ENCODE peak calls at places on chromosomes 11 and 22, in six cellular contexts. One of them, this sample, is unnamed.

GRCh38 chr11:75547177-75547576 is 14.9 kb upstream of the SERPINH1 start:
- DNase-seq in left ventricle myocardium inferior: no peak
- DNase-seq in HCT116: no peak
- DNase-seq in A673: no peak
- DNase-seq in choroid plexus epithelial cell: no peak
- DNase-seq in WERI-Rb-1: no peak
- DNase-seq in this sample: no peak

GRCh38 chr22:48952256-48953102 is 875.2 kb downstream of the BRD1 start:
- DNase-seq in left ventricle myocardium inferior: no peak
- DNase-seq in HCT116: no peak
- DNase-seq in A673: no peak
- DNase-seq in choroid plexus epithelial cell: no peak
- DNase-seq in WERI-Rb-1: no peak
- DNase-seq in this sample: no peak

GRCh38 chr11:114183041-114183511 is 113.1 kb upstream of the NNMT start:
- DNase-seq in left ventricle myocardium inferior: no peak
- DNase-seq in HCT116: no peak
- DNase-seq in A673: no peak
- DNase-seq in choroid plexus epithelial cell: no peak
- DNase-seq in WERI-Rb-1: peak; percentile 12
- DNase-seq in this sample: no peak

GRCh38 chr11:62664405-62665074 is 470 bp downstream of the C11orf98 start:
- DNase-seq in left ventricle myocardium inferior: peak; percentile 20
- DNase-seq in HCT116: no peak
- DNase-seq in A673: peak; percentile 83
- DNase-seq in choroid plexus epithelial cell: peak; percentile 69
- DNase-seq in WERI-Rb-1: peak; percentile 56
- DNase-seq in this sample: no peak

GRCh38 chr22:49158741-49159564 is 668.7 kb downstream of the BRD1 start:
- DNase-seq in left ventricle myocardium inferior: no peak
- DNase-seq in HCT116: no peak
- DNase-seq in A673: no peak
- DNase-seq in choroid plexus epithelial cell: no peak
- DNase-seq in WERI-Rb-1: no peak
- DNase-seq in this sample: no peak

GRCh38 chr11:69704508-69705245 is 855 bp upstream of the FGF19 start:
- DNase-seq in left ventricle myocardium inferior: no peak
- DNase-seq in HCT116: no peak
- DNase-seq in A673: peak; percentile 94
- DNase-seq in choroid plexus epithelial cell: peak; percentile 20
- DNase-seq in WERI-Rb-1: peak; percentile 66
- DNase-seq in this sample: no peak

GRCh38 chr22:49863936-49864335 is 10.3 kb downstream of the ZBED4 start:
- DNase-seq in left ventricle myocardium inferior: no peak
- DNase-seq in HCT116: no peak
- DNase-seq in A673: no peak
- DNase-seq in choroid plexus epithelial cell: no peak
- DNase-seq in WERI-Rb-1: no peak
- DNase-seq in this sample: no peak

GRCh38 chr11:62487698-62488551 is 58.7 kb downstream of the AHNAK start:
- DNase-seq in left ventricle myocardium inferior: no peak
- DNase-seq in HCT116: no peak
- DNase-seq in A673: no peak
- DNase-seq in choroid plexus epithelial cell: peak; percentile 29
- DNase-seq in WERI-Rb-1: no peak
- DNase-seq in this sample: no peak

GRCh38 chr22:37275622-37276021 is 6.7 kb upstream of the CYTH4 start:
- DNase-seq in left ventricle myocardium inferior: no peak
- DNase-seq in HCT116: no peak
- DNase-seq in A673: no peak
- DNase-seq in choroid plexus epithelial cell: no peak
- DNase-seq in WERI-Rb-1: no peak
- DNase-seq in this sample: no peak

GRCh38 chr11:2318707-2319106 is 16.9 kb downstream of the TSPAN32 start:
- DNase-seq in left ventricle myocardium inferior: no peak
- DNase-seq in HCT116: no peak
- DNase-seq in A673: no peak
- DNase-seq in choroid plexus epithelial cell: no peak
- DNase-seq in WERI-Rb-1: no peak
- DNase-seq in this sample: no peak

GRCh38 chr11:72782081-72782920 is 11.5 kb downstream of the STARD10 start:
- DNase-seq in left ventricle myocardium inferior: no peak
- DNase-seq in HCT116: no peak
- DNase-seq in A673: no peak
- DNase-seq in choroid plexus epithelial cell: no peak
- DNase-seq in WERI-Rb-1: peak; percentile 70
- DNase-seq in this sample: no peak

GRCh38 chr11:13216019-13217006 is 61.3 kb upstream of the BMAL1 start:
- DNase-seq in left ventricle myocardium inferior: no peak
- DNase-seq in HCT116: peak; percentile 94
- DNase-seq in A673: peak; percentile 87
- DNase-seq in choroid plexus epithelial cell: peak; percentile 82
- DNase-seq in WERI-Rb-1: no peak
- DNase-seq in this sample: no peak

GRCh38 chr11:96338910-96339703 is 3.9 kb downstream of the MAML2 start:
- DNase-seq in left ventricle myocardium inferior: peak; percentile 31
- DNase-seq in HCT116: no peak
- DNase-seq in A673: no peak
- DNase-seq in choroid plexus epithelial cell: peak; percentile 73
- DNase-seq in WERI-Rb-1: no peak
- DNase-seq in this sample: no peak

GRCh38 chr11:64384981-64385952 is 26.3 kb downstream of the RPS6KA4 start:
- DNase-seq in left ventricle myocardium inferior: no peak
- DNase-seq in HCT116: no peak
- DNase-seq in A673: no peak
- DNase-seq in choroid plexus epithelial cell: no peak
- DNase-seq in WERI-Rb-1: peak; percentile 82
- DNase-seq in this sample: no peak

GRCh38 chr22:17814830-17815229 is 40.6 kb upstream of the BID start:
- DNase-seq in left ventricle myocardium inferior: no peak
- DNase-seq in HCT116: no peak
- DNase-seq in A673: no peak
- DNase-seq in choroid plexus epithelial cell: no peak
- DNase-seq in WERI-Rb-1: no peak
- DNase-seq in this sample: no peak

GRCh38 chr11:113314389-113315301 is at the start of gene TTC12:
- DNase-seq in left ventricle myocardium inferior: peak; percentile 95
- DNase-seq in HCT116: peak; percentile 73
- DNase-seq in A673: no peak
- DNase-seq in choroid plexus epithelial cell: peak; percentile 91
- DNase-seq in WERI-Rb-1: peak; percentile 95
- DNase-seq in this sample: peak; percentile 59

GRCh38 chr11:975824-976223 is 50.2 kb downstream of the AP2A2 start:
- DNase-seq in left ventricle myocardium inferior: no peak
- DNase-seq in HCT116: no peak
- DNase-seq in A673: peak; percentile 62
- DNase-seq in choroid plexus epithelial cell: peak; percentile 66
- DNase-seq in WERI-Rb-1: peak; percentile 39
- DNase-seq in this sample: no peak

GRCh38 chr22:38981005-38981658 is 1.0 kb upstream of the APOBEC3B start:
- DNase-seq in left ventricle myocardium inferior: no peak
- DNase-seq in HCT116: peak; percentile 37
- DNase-seq in A673: peak; percentile 52
- DNase-seq in choroid plexus epithelial cell: no peak
- DNase-seq in WERI-Rb-1: no peak
- DNase-seq in this sample: no peak

GRCh38 chr22:29268511-29269229 is 602 bp downstream of the EWSR1 start:
- DNase-seq in left ventricle myocardium inferior: peak; percentile 74
- DNase-seq in HCT116: peak; percentile 1
- DNase-seq in A673: peak; percentile 68
- DNase-seq in choroid plexus epithelial cell: peak; percentile 83
- DNase-seq in WERI-Rb-1: peak; percentile 57
- DNase-seq in this sample: no peak

GRCh38 chr22:43862074-43862881 is at the start of gene SULT4A1:
- DNase-seq in left ventricle myocardium inferior: no peak
- DNase-seq in HCT116: peak; percentile 19
- DNase-seq in A673: peak; percentile 39
- DNase-seq in choroid plexus epithelial cell: peak; percentile 37
- DNase-seq in WERI-Rb-1: peak; percentile 52
- DNase-seq in this sample: no peak
- H3K4me3 ChIP-seq in left ventricle myocardium inferior: peak within 1 kb of the TSS; percentile 47
- H3K4me3 ChIP-seq in HCT116: peak within 1 kb of the TSS; percentile 55
- H3K4me3 ChIP-seq in A673: peak within 1 kb of the TSS; percentile 19
- H3K4me3 ChIP-seq in choroid plexus epithelial cell: peak within 1 kb of the TSS; percentile 65
- H3K4me3 ChIP-seq in WERI-Rb-1: peak within 1 kb of the TSS; percentile 82
- H3K4me3 ChIP-seq in this sample: no peak within 1 kb of the TSS

DNA sequence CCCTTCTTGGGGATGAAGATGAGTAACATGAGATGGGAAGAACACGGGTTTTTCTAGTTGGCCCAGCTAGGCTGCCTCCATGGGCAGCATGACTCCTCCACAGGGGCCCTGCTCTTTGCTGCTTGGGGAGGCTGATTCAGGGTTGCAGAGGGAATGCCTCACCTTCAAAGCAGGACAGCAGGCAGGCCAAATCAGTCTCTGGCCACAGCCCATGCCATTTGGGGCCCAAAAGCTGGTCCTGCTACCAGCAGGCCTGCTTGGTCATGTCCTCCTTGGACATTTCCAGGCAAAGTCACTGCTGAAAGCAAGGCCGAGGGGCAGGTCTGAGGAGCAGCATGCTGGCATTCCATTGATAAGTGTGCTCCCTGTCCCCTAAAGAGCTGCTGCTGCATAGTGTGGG is 13.8 kb upstream of the MAPK8IP1 start:
- DNase-seq in left ventricle myocardium inferior: no peak
- DNase-seq in HCT116: no peak
- DNase-seq in A673: no peak
- DNase-seq in choroid plexus epithelial cell: no peak
- DNase-seq in WERI-Rb-1: no peak
- DNase-seq in this sample: no peak
- TF ChIP-seq CTCF in left ventricle myocardium inferior: no peak
- TF ChIP-seq CTCF in HCT116: no peak
- TF ChIP-seq CTCF in A673: no peak
- TF ChIP-seq CTCF in choroid plexus epithelial cell: no peak
- TF ChIP-seq CTCF in WERI-Rb-1: no peak
- TF ChIP-seq CTCF in this sample: no peak

GRCh38 chr11:82898242-82898641 is 2.0 kb downstream of the PRCP start:
- DNase-seq in left ventricle myocardium inferior: no peak
- DNase-seq in HCT116: no peak
- DNase-seq in A673: no peak
- DNase-seq in choroid plexus epithelial cell: no peak
- DNase-seq in WERI-Rb-1: no peak
- DNase-seq in this sample: no peak
- H3K4me3 ChIP-seq in left ventricle myocardium inferior: peak overlapping the region; percentile 82
- H3K4me3 ChIP-seq in HCT116: no peak overlapping the region
- H3K4me3 ChIP-seq in A673: no peak overlapping the region
- H3K4me3 ChIP-seq in choroid plexus epithelial cell: no peak overlapping the region
- H3K4me3 ChIP-seq in WERI-Rb-1: no peak overlapping the region
- H3K4me3 ChIP-seq in this sample: no peak overlapping the region

GRCh38 chr11:34633990-34634725 is 13.3 kb downstream of the EHF start:
- DNase-seq in left ventricle myocardium inferior: no peak
- DNase-seq in HCT116: no peak
- DNase-seq in A673: no peak
- DNase-seq in choroid plexus epithelial cell: peak; percentile 55
- DNase-seq in WERI-Rb-1: no peak
- DNase-seq in this sample: no peak
- TF ChIP-seq CTCF in left ventricle myocardium inferior: no peak
- TF ChIP-seq CTCF in HCT116: peak; percentile 14
- TF ChIP-seq CTCF in A673: no peak
- TF ChIP-seq CTCF in choroid plexus epithelial cell: no peak
- TF ChIP-seq CTCF in WERI-Rb-1: no peak
- TF ChIP-seq CTCF in this sample: no peak

GRCh38 chr11:94400839-94401772 is at the start of gene GPR83:
- DNase-seq in left ventricle myocardium inferior: peak; percentile 19
- DNase-seq in HCT116: no peak
- DNase-seq in A673: peak; percentile 58
- DNase-seq in choroid plexus epithelial cell: no peak
- DNase-seq in WERI-Rb-1: peak; percentile 20
- DNase-seq in this sample: no peak
- H3K4me3 ChIP-seq in left ventricle myocardium inferior: peak within 1 kb of the TSS; percentile 65
- H3K4me3 ChIP-seq in HCT116: no peak within 1 kb of the TSS
- H3K4me3 ChIP-seq in A673: peak within 1 kb of the TSS; percentile 45
- H3K4me3 ChIP-seq in choroid plexus epithelial cell: peak within 1 kb of the TSS; percentile 46
- H3K4me3 ChIP-seq in WERI-Rb-1: peak within 1 kb of the TSS; percentile 57
- H3K4me3 ChIP-seq in this sample: no peak within 1 kb of the TSS

GRCh38 chr22:20762233-20762796 is 11.6 kb upstream of the SERPIND1 start:
- DNase-seq in left ventricle myocardium inferior: no peak
- DNase-seq in HCT116: no peak
- DNase-seq in A673: no peak
- DNase-seq in choroid plexus epithelial cell: no peak
- DNase-seq in WERI-Rb-1: no peak
- DNase-seq in this sample: no peak

GRCh38 chr22:20756846-20757245 is 17.1 kb upstream of the SERPIND1 start:
- DNase-seq in left ventricle myocardium inferior: no peak
- DNase-seq in HCT116: no peak
- DNase-seq in A673: no peak
- DNase-seq in choroid plexus epithelial cell: no peak
- DNase-seq in WERI-Rb-1: no peak
- DNase-seq in this sample: no peak

GRCh38 chr22:20760084-20760483 is 13.8 kb upstream of the SERPIND1 start:
- DNase-seq in left ventricle myocardium inferior: no peak
- DNase-seq in HCT116: no peak
- DNase-seq in A673: no peak
- DNase-seq in choroid plexus epithelial cell: no peak
- DNase-seq in WERI-Rb-1: no peak
- DNase-seq in this sample: no peak

GRCh38 chr22:20761536-20761935 is 12.4 kb upstream of the SERPIND1 start:
- DNase-seq in left ventricle myocardium inferior: no peak
- DNase-seq in HCT116: no peak
- DNase-seq in A673: no peak
- DNase-seq in choroid plexus epithelial cell: no peak
- DNase-seq in WERI-Rb-1: no peak
- DNase-seq in this sample: no peak

DNA sequence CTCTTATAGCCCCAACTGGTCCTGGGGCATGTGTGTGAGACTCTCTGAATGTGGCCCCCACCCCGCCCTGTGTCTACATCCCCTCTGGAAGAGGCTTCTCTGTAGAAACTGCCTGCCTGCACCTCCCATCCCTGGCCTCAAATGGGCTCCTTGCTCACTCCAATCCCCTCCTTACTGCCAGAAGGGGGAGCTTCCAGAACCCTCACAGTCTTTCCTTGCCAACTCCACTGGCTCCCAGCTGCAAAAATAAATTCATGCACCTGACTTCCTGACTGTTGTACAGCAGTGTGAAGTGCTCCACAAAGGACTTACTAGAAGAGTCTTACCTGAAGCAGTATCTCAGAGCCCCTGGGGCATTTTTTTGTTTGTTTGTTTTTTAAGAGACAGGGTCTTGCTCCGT is 15.2 kb upstream of the SERPIND1 start:
- DNase-seq in left ventricle myocardium inferior: no peak
- DNase-seq in HCT116: no peak
- DNase-seq in A673: peak; percentile 23
- DNase-seq in choroid plexus epithelial cell: no peak
- DNase-seq in WERI-Rb-1: peak; percentile 27
- DNase-seq in this sample: no peak
- TF ChIP-seq CTCF in left ventricle myocardium inferior: no peak
- TF ChIP-seq CTCF in HCT116: peak; percentile 34
- TF ChIP-seq CTCF in A673: peak; percentile 36
- TF ChIP-seq CTCF in choroid plexus epithelial cell: peak; percentile 30
- TF ChIP-seq CTCF in WERI-Rb-1: peak; percentile 54
- TF ChIP-seq CTCF in this sample: no peak